ENCODE peak calls at places on chromosomes 11 and 22, in five cellular contexts. N, Z, G, D and O are unnamed samples.

GRCh38 chr11:63019506-63019905 is 3.9 kb upstream of the SLC22A8 start:
- DNase-seq in N (no peak), Z (no peak), G (no peak), D (no peak), O (no peak)

GRCh38 chr11:114179234-114179941 is 116.8 kb upstream of the NNMT start:
- DNase-seq in N (no peak), Z (no peak), G (peak; percentile 92), D (peak; percentile 80), O (no peak)

GRCh38 chr11:116210663-116211062 is 562.1 kb downstream of the BUD13 start:
- DNase-seq in N (no peak), Z (no peak), G (no peak), D (no peak), O (no peak)

GRCh38 chr11:119875841-119876600 is 147.0 kb upstream of the NECTIN1 start:
- DNase-seq in N (no peak), Z (no peak), G (no peak), D (peak; percentile 37), O (no peak)

GRCh38 chr11:126546191-126546590 is 190.7 kb downstream of the ST3GAL4 start:
- DNase-seq in N (no peak), Z (no peak), G (no peak), D (no peak), O (no peak)

GRCh38 chr22:49433717-49434611 is 393.7 kb downstream of the BRD1 start:
- DNase-seq in N (no peak), Z (peak; percentile 22), G (no peak), D (no peak), O (no peak)

GRCh38 chr11:77884186-77884828 is 63.4 kb downstream of the AAMDC start:
- DNase-seq in N (no peak), Z (no peak), G (no peak), D (no peak), O (no peak)

GRCh38 chr22:19291580-19292261 is at the start of gene CLTCL1:
- DNase-seq in N (peak; percentile 89), Z (peak; percentile 91), G (peak; percentile 83), D (peak; percentile 85), O (peak; percentile 65)

GRCh38 chr22:41280065-41280464 is 5.9 kb downstream of the RANGAP1 start:
- DNase-seq in N (no peak), Z (no peak), G (no peak), D (no peak), O (no peak)

GRCh38 chr11:23536907-23537306 is 676.6 kb upstream of the CCDC179 start:
- DNase-seq in N (no peak), Z (no peak), G (no peak), D (no peak), O (no peak)

GRCh38 chr11:17873571-17873970 is 139.0 kb downstream of the KCNC1 start:
- DNase-seq in N (no peak), Z (no peak), G (no peak), D (no peak), O (no peak)

GRCh38 chr11:66569076-66569475 is 670 bp upstream of the CTSF start:
- DNase-seq in N (no peak), Z (no peak), G (no peak), D (no peak), O (no peak)

GRCh38 chr11:130485983-130486970 is 37.8 kb downstream of the ADAMTS15 start:
- DNase-seq in N (no peak), Z (no peak), G (no peak), D (no peak), O (no peak)

GRCh38 chr11:129192150-129192549 is at the start of gene ARHGAP32:
- DNase-seq in N (no peak), Z (no peak), G (peak; percentile 18), D (no peak), O (peak; percentile 30)

GRCh38 chr11:114796954-114797721 is 118.8 kb downstream of the NXPE2 start:
- DNase-seq in N (no peak), Z (no peak), G (no peak), D (no peak), O (no peak)

GRCh38 chr22:38086001-38086845 is 2.2 kb upstream of the SLC16A8 start:
- DNase-seq in N (peak; percentile 46), Z (no peak), G (no peak), D (no peak), O (no peak)

GRCh38 chr11:120558754-120559431 is 47.3 kb downstream of the GRIK4 start:
- DNase-seq in N (no peak), Z (no peak), G (peak; percentile 37), D (no peak), O (no peak)

GRCh38 chr22:37784829-37785495 is 22.8 kb upstream of the GCAT start:
- DNase-seq in N (no peak), Z (no peak), G (peak; percentile 78), D (peak; percentile 88), O (no peak)

GRCh38 chr11:58530236-58530635 is 22.3 kb upstream of the OR5B21 start:
- DNase-seq in N (no peak), Z (no peak), G (no peak), D (no peak), O (peak; percentile 41)

GRCh38 chr11:58525037-58525614 is 17.2 kb upstream of the OR5B21 start:
- DNase-seq in N (no peak), Z (no peak), G (no peak), D (no peak), O (peak; percentile 80)

GRCh38 chr11:58527429-58527828 is 19.5 kb upstream of the OR5B21 start:
- DNase-seq in N (no peak), Z (no peak), G (no peak), D (no peak), O (no peak)

DNA sequence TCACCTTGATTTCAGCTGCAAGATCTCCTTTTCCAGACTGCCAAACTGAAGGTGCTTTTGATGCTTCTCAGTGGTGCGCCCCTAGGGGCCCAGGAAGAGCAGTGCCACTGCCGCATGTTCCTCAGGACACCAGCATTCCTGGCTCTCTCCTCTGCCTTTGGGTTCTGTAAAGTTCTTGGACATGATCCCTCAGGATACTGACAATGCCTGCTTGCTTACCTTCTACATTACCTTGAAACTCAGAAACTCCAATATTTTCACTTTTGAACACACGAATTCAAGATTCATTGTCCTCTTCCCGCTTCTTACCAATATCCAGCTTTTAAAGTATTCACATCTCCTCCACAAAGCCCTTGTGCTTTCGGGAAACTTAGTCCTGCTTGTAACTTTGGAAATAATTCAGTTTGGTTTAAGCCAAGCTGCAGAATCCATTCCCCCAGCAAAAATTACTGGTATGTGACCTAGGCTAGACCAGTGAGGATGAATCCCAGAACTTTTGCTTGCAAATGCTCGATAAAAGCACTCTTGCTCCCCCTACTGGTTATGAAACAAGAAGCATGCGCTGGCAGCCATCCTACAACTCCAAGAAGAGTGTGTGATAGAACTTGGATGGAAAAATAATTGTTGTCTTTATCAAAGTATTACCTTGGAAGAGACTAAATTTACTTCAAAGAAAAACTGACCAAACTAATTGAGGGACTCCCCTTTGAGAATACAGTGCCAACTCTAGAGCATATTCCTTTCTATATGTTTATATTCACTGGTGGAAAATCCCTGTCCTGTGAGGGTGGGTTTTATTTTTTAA is 16.5 kb upstream of the OR5B21 start:
- DNase-seq in N (peak; percentile 92), Z (peak; percentile 31), G (peak; percentile 70), D (peak; percentile 58), O (peak; percentile 78)
- H3K4me3 ChIP-seq in N (peak overlapping the region; percentile 24), Z (no peak overlapping the region), G (no peak overlapping the region), D (no peak overlapping the region), O (peak overlapping the region; percentile 1)

DNA sequence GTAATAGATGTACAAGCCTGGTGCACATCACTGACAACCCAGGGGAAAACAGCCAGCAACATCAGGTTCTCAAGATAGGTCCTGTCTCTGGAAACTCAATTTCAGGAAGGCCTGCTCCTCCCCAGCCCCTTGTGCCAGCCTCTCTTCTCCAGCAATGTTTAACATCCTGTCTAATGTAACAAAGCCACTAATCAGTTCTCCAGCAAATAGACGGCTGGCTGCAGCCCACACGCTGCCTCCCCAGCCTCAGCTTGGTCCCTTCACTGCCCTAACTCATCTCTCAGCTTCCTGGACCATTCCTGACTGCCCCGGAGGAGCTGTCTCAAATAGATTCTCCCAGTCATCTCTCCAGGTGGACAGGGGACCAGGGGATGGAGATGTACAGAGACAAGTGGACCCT is 37.8 kb downstream of the RPL27A start:
- DNase-seq in N (no peak), Z (no peak), G (no peak), D (no peak), O (no peak)
- H3K4me3 ChIP-seq in N (no peak overlapping the region), Z (no peak overlapping the region), G (no peak overlapping the region), D (no peak overlapping the region), O (no peak overlapping the region)

GRCh38 chr22:44667829-44668189 is 34.2 kb upstream of the PRR5 start:
- DNase-seq in N (no peak), Z (no peak), G (peak; percentile 20), D (peak; percentile 56), O (no peak)
- H3K4me3 ChIP-seq in N (peak overlapping the region; percentile 70), Z (peak overlapping the region; percentile 20), G (no peak overlapping the region), D (peak overlapping the region; percentile 47), O (no peak overlapping the region)

GRCh38 chr11:2533642-2534115 is 88.9 kb downstream of the KCNQ1 start:
- DNase-seq in N (peak; percentile 83), Z (peak; percentile 5), G (peak; percentile 3), D (peak; percentile 60), O (no peak)
- H3K4me3 ChIP-seq in N (no peak overlapping the region), Z (no peak overlapping the region), G (no peak overlapping the region), D (no peak overlapping the region), O (no peak overlapping the region)

GRCh38 chr22:46393791-46394333 is 58.3 kb downstream of the TRMU start:
- DNase-seq in N (no peak), Z (no peak), G (no peak), D (no peak), O (peak; percentile 65)
- H3K4me3 ChIP-seq in N (no peak overlapping the region), Z (no peak overlapping the region), G (no peak overlapping the region), D (no peak overlapping the region), O (no peak overlapping the region)

DNA sequence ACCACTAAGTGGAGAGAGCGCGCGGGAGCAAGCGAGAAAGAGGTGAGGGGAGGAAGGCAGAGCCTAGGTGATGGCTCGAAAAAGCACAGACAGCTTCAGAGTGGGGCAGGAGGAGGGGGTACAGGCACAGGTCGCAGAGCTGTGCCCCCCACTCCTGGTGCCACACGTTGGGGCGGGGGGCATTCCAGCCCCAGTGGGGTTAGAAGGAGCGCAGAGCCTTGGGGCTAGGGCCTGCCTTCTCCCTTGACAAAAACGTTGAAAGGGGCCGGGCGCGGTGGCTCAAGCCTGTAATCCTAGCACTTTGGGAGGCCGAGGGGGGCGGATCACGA is 41.6 kb upstream of the ISX start:
- DNase-seq in N (no peak), Z (no peak), G (no peak), D (no peak), O (no peak)
- H3K4me3 ChIP-seq in N (peak overlapping the region; percentile 45), Z (no peak overlapping the region), G (no peak overlapping the region), D (no peak overlapping the region), O (no peak overlapping the region)